ENCODE peak calls at places on chromosomes 5 and 9, in nine cellular contexts. A, I, Z, H, F, J, P, G and B are unnamed samples. For H3K27me3, the result is how much of the 10 kb centered on the place peaks cover.

GRCh38 chr9:109574061-109574882 is 76.2 kb upstream of the PTPN3 start:
- DNase-seq in A (peak), I (no peak), Z (no peak), H (peak), F (no peak), J (no peak), P (peak), G (no peak), B (peak)

GRCh38 chr9:95874989-95875304 is 544 bp upstream of the ERCC6L2 start:
- DNase-seq in A (no peak), I (peak), Z (peak), H (no peak), F (no peak), J (peak), P (peak), G (peak), B (no peak)

GRCh38 chr9:4333787-4334186 is 33.9 kb upstream of the GLIS3 start:
- DNase-seq in A (peak), I (no peak), Z (no peak), H (no peak), F (no peak), J (no peak), P (no peak), G (no peak), B (no peak)

GRCh38 chr5:4720831-4721230 is 419.3 kb upstream of the ADAMTS16 start:
- DNase-seq in A (no peak), I (no peak), Z (no peak), H (no peak), F (no peak), J (no peak), P (no peak), G (no peak), B (no peak)

GRCh38 chr9:116212986-116213672 is 59.5 kb downstream of the PAPPA start:
- DNase-seq in A (no peak), I (no peak), Z (no peak), H (no peak), F (no peak), J (no peak), P (no peak), G (no peak), B (no peak)

GRCh38 chr9:34594177-34594576 is 4.7 kb upstream of the CNTFR start:
- DNase-seq in A (no peak), I (no peak), Z (no peak), H (no peak), F (no peak), J (no peak), P (no peak), G (no peak), B (no peak)

GRCh38 chr5:38149815-38150195 is 108.6 kb upstream of the EGFLAM start:
- DNase-seq in A (no peak), I (no peak), Z (no peak), H (no peak), F (no peak), J (no peak), P (no peak), G (no peak), B (no peak)

GRCh38 chr5:72232838-72233237 is 87.2 kb downstream of the MRPS27 start:
- DNase-seq in A (no peak), I (no peak), Z (no peak), H (no peak), F (no peak), J (no peak), P (no peak), G (no peak), B (no peak)

GRCh38 chr5:39148983-39149534 is 70.3 kb downstream of the FYB1 start:
- DNase-seq in A (peak), I (no peak), Z (no peak), H (peak), F (no peak), J (no peak), P (no peak), G (no peak), B (no peak)

GRCh38 chr5:176180339-176180738 is 57.9 kb upstream of the SIMC1 start:
- DNase-seq in A (no peak), I (no peak), Z (no peak), H (no peak), F (no peak), J (no peak), P (no peak), G (no peak), B (no peak)

GRCh38 chr9:136981588-136982231 is 1.1 kb upstream of the LCNL1 start:
- DNase-seq in A (no peak), I (no peak), Z (no peak), H (no peak), F (no peak), J (no peak), P (no peak), G (no peak), B (no peak)

GRCh38 chr9:95193480-95193879 is 124.0 kb downstream of the FANCC start:
- DNase-seq in A (no peak), I (no peak), Z (no peak), H (no peak), F (no peak), J (no peak), P (no peak), G (no peak), B (no peak)

GRCh38 chr5:116557669-116558271 is 16.9 kb downstream of the SEMA6A start:
- DNase-seq in A (peak), I (no peak), Z (no peak), H (no peak), F (no peak), J (no peak), P (no peak), G (no peak), B (no peak)

GRCh38 chr5:146565764-146566163 is 49.8 kb upstream of the GPR151 start:
- DNase-seq in A (peak), I (peak), Z (peak), H (peak), F (no peak), J (no peak), P (peak), G (no peak), B (no peak)

GRCh38 chr9:73023025-73023541 is 70.2 kb upstream of the ALDH1A1 start:
- DNase-seq in A (peak), I (peak), Z (peak), H (peak), F (no peak), J (no peak), P (no peak), G (peak), B (peak)

GRCh38 chr9:97510797-97511761 is 9.6 kb downstream of the TMOD1 start:
- DNase-seq in A (peak), I (no peak), Z (no peak), H (no peak), F (no peak), J (no peak), P (peak), G (no peak), B (no peak)

GRCh38 chr5:170861295-170861854 is 443 bp upstream of the RANBP17 start:
- DNase-seq in A (peak), I (no peak), Z (no peak), H (no peak), F (no peak), J (no peak), P (no peak), G (no peak), B (no peak)
- H3K4me3 ChIP-seq in A (no peak), I (peak), Z (peak), H (peak), F (no peak), J (peak), P (no peak), G (peak), B (no peak)

DNA sequence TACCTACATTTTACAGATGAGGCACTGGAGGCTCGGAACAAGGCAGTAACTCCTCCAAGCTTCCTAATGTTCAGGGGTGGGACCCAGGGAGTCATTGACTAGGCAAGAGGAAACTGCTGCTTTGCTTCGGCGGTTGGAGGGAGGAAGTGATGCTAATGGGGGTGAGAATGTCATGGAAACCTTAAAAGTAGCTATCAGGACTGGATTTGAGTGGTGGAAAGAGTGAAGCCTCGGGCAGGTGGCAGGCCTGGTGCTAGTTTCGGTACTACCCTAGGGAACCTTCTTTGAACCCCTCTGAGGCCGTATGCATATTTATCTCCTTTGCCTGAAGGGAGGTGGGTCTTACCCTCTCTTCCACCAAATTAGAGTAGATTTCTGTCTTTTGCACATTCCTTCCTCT is 1.6 kb downstream of the BSPRY start:
- DNase-seq in A (no peak), I (no peak), Z (no peak), H (no peak), F (no peak), J (no peak), P (no peak), G (no peak), B (no peak)
- H3K27me3 ChIP-seq in A (half or more), I (under half), Z (under half), H (under half), F (under half), J (under half), P (under half), G (under half), B (under half)

DNA sequence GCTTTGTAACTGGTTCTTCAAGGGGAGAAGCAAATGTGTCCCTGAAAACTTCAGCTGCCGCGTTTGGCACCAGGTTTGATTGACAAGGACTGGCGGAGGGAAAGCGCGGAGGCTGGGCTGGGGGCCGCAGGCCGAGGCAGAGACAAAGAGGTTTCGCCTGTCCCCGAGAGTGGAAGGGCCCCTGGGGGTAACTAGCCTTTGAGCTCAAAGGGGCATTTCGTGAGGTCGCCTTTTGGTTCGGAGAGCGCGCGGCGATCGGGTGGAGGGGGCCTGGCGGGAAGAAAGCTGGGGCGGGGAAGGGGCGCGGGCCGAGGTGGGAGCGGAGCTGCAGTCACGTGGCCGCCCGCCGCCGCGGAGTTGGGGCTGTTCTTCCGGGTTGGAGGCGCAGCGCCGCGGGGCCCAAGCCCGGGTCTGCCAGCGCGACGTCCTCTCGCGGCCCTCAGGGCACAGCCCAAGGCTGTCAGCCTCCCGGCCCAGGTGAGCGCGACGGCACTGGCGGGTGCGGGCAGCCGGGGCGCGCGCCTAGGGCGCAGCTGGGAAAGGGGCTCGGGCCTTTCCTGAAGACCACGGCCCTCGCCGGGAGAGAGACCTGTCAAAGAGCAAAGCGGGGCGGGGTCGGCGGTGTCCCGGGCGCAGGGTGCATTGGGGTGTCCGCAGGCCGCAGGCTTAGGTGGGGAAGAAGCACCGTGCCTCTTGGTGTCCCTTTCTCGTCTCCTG is at the start of gene NNT:
- DNase-seq in A (peak), I (peak), Z (peak), H (no peak), F (no peak), J (peak), P (peak), G (peak), B (no peak)
- TF ChIP-seq POLR2AphosphoS5 in A (peak), I (peak), Z (peak), H (no peak), F (no peak), J (peak), P (no peak), G (no peak), B (no peak)

DNA sequence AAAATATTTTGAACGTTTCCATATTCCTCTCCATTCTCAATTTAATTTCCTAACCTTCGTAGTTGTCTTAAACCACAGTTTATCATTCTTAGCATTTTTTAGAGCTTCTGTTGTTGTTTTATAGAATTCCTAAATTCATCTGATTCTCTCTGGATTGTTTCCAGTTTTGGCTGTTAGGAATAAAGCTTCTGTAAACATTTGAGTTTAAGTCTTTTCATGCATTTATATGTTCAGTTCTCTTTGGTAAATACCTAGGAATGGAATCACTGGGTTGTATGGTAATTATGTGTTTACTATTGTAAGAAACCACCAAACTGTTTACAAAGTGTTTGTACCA is 29.7 kb downstream of the GPR21 start:
- DNase-seq in A (no peak), I (no peak), Z (no peak), H (no peak), F (no peak), J (no peak), P (no peak), G (no peak), B (no peak)
- H3K4me3 ChIP-seq in A (no peak), I (no peak), Z (no peak), H (no peak), F (no peak), J (no peak), P (no peak), G (no peak), B (no peak)

GRCh38 chr9:14344846-14345585 is 31.1 kb upstream of the NFIB start:
- DNase-seq in A (no peak), I (no peak), Z (no peak), H (no peak), F (no peak), J (no peak), P (no peak), G (no peak), B (no peak)

GRCh38 chr9:14343236-14343947 is 29.5 kb upstream of the NFIB start:
- DNase-seq in A (peak), I (no peak), Z (no peak), H (no peak), F (no peak), J (no peak), P (no peak), G (no peak), B (no peak)

GRCh38 chr9:14345586-14346237 is 31.8 kb upstream of the NFIB start:
- DNase-seq in A (no peak), I (no peak), Z (no peak), H (no peak), F (no peak), J (no peak), P (no peak), G (no peak), B (no peak)

GRCh38 chr9:14342746-14343145 is 28.8 kb upstream of the NFIB start:
- DNase-seq in A (peak), I (no peak), Z (no peak), H (no peak), F (no peak), J (no peak), P (no peak), G (no peak), B (no peak)

DNA sequence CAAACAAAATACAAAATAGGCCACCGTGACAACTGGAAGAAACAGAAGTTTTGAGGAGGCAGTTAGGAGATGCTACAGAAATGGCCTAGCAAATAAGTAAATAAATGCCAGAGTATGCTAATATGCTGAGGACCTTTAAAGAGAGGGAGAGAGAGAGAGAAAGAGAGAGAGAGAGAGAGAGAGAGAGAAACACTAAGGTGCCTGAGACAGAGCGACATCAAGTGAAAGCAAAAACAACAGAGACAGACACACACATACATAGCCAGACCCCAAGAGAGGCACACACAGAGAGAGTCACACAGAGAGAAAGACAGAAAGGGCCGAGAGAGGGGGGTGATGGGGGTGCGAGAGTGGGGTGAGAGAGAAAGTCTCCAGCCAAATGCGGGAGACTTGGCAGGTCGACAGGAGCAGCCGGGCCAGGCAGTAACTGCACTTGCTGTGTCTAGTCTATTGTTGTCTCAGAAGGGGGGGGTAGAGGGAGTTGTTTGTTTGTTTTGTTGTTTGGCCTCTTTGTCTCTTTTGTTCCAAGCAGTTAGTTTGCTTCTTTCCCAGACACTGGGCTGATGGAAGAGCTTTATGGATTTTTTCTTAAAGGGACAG is 30.1 kb upstream of the NFIB start:
- DNase-seq in A (peak), I (no peak), Z (no peak), H (no peak), F (no peak), J (no peak), P (no peak), G (no peak), B (no peak)
- H3K27me3 ChIP-seq in A (under half), I (half or more), Z (half or more), H (under half), F (under half), J (under half), P (under half), G (under half), B (under half)

DNA sequence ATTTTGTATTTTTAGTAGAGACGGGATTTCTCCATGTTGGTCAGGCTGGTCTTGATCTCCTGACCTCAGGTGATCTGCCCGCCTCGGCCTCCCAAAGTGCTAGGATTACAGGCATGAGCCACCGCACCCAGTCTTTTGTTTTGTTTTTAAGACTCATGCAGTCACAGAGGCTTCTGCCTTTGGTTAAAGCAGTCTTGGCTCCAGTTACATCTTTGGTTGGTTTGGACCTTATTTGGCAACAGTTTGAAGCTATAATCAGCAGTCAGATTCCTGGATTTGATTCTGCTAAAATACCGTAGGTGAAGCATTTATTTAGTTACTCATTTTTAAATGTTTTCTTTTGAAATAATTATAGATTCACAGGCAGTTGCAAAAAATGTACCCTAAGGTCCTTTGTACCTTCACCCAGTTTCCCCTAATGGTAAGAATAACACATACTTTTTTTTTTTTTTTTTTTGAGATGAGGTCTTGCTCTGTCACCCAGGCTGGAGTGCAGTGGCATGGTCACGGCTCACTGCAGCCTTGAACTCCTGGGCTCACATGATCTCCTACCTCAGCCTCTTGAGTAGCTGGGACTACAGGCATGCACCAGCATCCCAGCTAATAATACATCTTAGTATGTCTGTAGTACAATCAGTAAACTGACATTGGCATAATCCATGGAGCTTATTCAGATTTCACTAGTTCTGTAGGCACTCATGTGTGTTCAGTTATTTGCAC is 15.7 kb downstream of the USP20 start:
- DNase-seq in A (no peak), I (no peak), Z (no peak), H (no peak), F (no peak), J (no peak), P (no peak), G (no peak), B (no peak)
- TF ChIP-seq POLR2AphosphoS5 in A (no peak), I (no peak), Z (no peak), H (no peak), F (no peak), J (no peak), P (no peak), G (no peak), B (no peak)

GRCh38 chr9:120922404-120923173 is 4.0 kb downstream of the TRAF1 start:
- DNase-seq in A (no peak), I (peak), Z (no peak), H (no peak), F (no peak), J (no peak), P (no peak), G (peak), B (no peak)

GRCh38 chr9:120921751-120922181 is 4.8 kb downstream of the TRAF1 start:
- DNase-seq in A (no peak), I (no peak), Z (no peak), H (no peak), F (no peak), J (no peak), P (no peak), G (no peak), B (no peak)

GRCh38 chr9:120925535-120926396 is 830 bp downstream of the TRAF1 start:
- DNase-seq in A (peak), I (no peak), Z (no peak), H (no peak), F (no peak), J (no peak), P (peak), G (peak), B (peak)

GRCh38 chr9:120924698-120925534 is 1.7 kb downstream of the TRAF1 start:
- DNase-seq in A (no peak), I (no peak), Z (no peak), H (no peak), F (no peak), J (peak), P (no peak), G (peak), B (no peak)

GRCh38 chr9:120923620-120924328 is 2.8 kb downstream of the TRAF1 start:
- DNase-seq in A (no peak), I (peak), Z (no peak), H (no peak), F (no peak), J (no peak), P (no peak), G (peak), B (no peak)
- H3K4me3 ChIP-seq in A (no peak), I (no peak), Z (no peak), H (no peak), F (no peak), J (no peak), P (no peak), G (no peak), B (no peak)